ENCODE peak calls at places on chromosomes 12 and 14, in nine cellular contexts. J is stomach; Y is dorsolateral prefrontal cortex; T is pancreas; I is progenitor cell of endocrine pancreas; V is CD4-positive, alpha-beta T cell; U is type B pancreatic cell; K is heart right ventricle; X is lung. E is an unnamed sample.

GRCh38 chr14:54105406-54105805 is 148.8 kb upstream of the BMP4 start:
- DNase-seq in T (no peak), V (no peak), K (no peak), I (no peak), Y (no peak), X (no peak), J (no peak), U (no peak), E (no peak)

GRCh38 chr12:122523846-122524718 is 2.7 kb downstream of the RSRC2 start:
- DNase-seq in Y (no peak), I (no peak), V (no peak), X (no peak), K (no peak), J (no peak), U (no peak), T (no peak), E (peak)

GRCh38 chr12:38614171-38614570 is 291.2 kb downstream of the CPNE8 start:
- DNase-seq in U (no peak), V (no peak), I (no peak), T (no peak), J (no peak), X (no peak), K (no peak), Y (no peak), E (no peak)

GRCh38 chr12:9727813-9728212 is 5.1 kb downstream of the CLECL1 start:
- DNase-seq in Y (no peak), V (no peak), J (no peak), U (no peak), X (no peak), K (no peak), I (no peak), T (no peak), E (no peak)

GRCh38 chr14:68341765-68342212 is 451.1 kb downstream of the ZFP36L1 start:
- DNase-seq in K (no peak), I (no peak), U (no peak), Y (no peak), J (no peak), X (no peak), V (no peak), T (no peak), E (no peak)

GRCh38 chr14:42884100-42884499 is 1277.4 kb downstream of the LRFN5 start:
- DNase-seq in T (no peak), X (no peak), U (no peak), Y (no peak), I (no peak), J (no peak), V (no peak), K (no peak), E (no peak)

GRCh38 chr14:33279865-33280264 is 341.2 kb downstream of the NPAS3 start:
- DNase-seq in T (no peak), J (no peak), X (no peak), I (no peak), K (no peak), U (no peak), V (no peak), Y (no peak), E (no peak)

GRCh38 chr12:22658214-22658613 is 33.2 kb downstream of the ETNK1 start:
- DNase-seq in V (no peak), X (no peak), J (no peak), U (no peak), I (no peak), T (no peak), K (no peak), Y (no peak), E (no peak)

GRCh38 chr14:103656758-103657133 is 27.7 kb downstream of the KLC1 start:
- DNase-seq in I (no peak), V (no peak), T (no peak), Y (no peak), X (no peak), K (no peak), U (no peak), J (no peak), E (no peak)

GRCh38 chr14:105165761-105166485 is 2.7 kb downstream of the JAG2 start:
- DNase-seq in X (no peak), J (no peak), T (peak), I (no peak), Y (no peak), U (no peak), K (no peak), V (no peak), E (no peak)

GRCh38 chr12:94743174-94743573 is 92.8 kb upstream of the TMCC3 start:
- DNase-seq in V (no peak), T (no peak), I (no peak), X (no peak), K (no peak), Y (no peak), J (no peak), U (no peak), E (no peak)

GRCh38 chr14:103315368-103315911 is 18.6 kb upstream of the EIF5 start:
- DNase-seq in I (no peak), K (no peak), T (no peak), J (no peak), X (peak), V (no peak), Y (no peak), U (no peak), E (no peak)

GRCh38 chr12:2054091-2055018 is 1.6 kb downstream of the CACNA1C start:
- DNase-seq in X (no peak), K (no peak), T (no peak), V (no peak), J (no peak), Y (no peak), U (no peak), I (no peak), E (no peak)

GRCh38 chr14:32209471-32209870 is 6.4 kb upstream of the RNU6-8 start:
- DNase-seq in I (no peak), X (no peak), T (no peak), U (no peak), J (no peak), K (no peak), Y (no peak), V (no peak), E (no peak)

GRCh38 chr12:64566882-64567517 is 43.3 kb upstream of the RASSF3 start:
- DNase-seq in V (no peak), Y (no peak), U (no peak), J (no peak), T (no peak), X (no peak), K (no peak), I (no peak), E (no peak)

GRCh38 chr12:50568338-50569155 is 63.8 kb downstream of the DIP2B start:
- DNase-seq in I (no peak), Y (no peak), K (no peak), T (no peak), V (no peak), X (no peak), J (no peak), U (no peak), E (no peak)

GRCh38 chr12:88266851-88267360 is 124.8 kb downstream of the TMTC3 start:
- DNase-seq in X (no peak), K (no peak), V (no peak), U (no peak), I (no peak), Y (no peak), J (no peak), T (no peak), E (peak)

GRCh38 chr12:38370311-38370710 is 53.7 kb downstream of the ALG10B start:
- DNase-seq in U (no peak), T (no peak), K (no peak), Y (no peak), J (no peak), X (no peak), I (no peak), V (no peak), E (no peak)

GRCh38 chr12:16756833-16757552 is 151.0 kb upstream of the LMO3 start:
- DNase-seq in I (no peak), T (no peak), J (no peak), U (no peak), Y (no peak), X (no peak), K (no peak), V (no peak), E (no peak)

GRCh38 chr12:56029666-56030293 is 8.9 kb downstream of the IKZF4 start:
- DNase-seq in Y (no peak), I (peak), J (peak), U (no peak), K (no peak), X (peak), T (no peak), V (no peak), E (no peak)

GRCh38 chr14:31947076-31947475 is 130.0 kb upstream of the ARHGAP5 start:
- DNase-seq in I (no peak), V (no peak), U (no peak), T (no peak), J (no peak), X (no peak), Y (no peak), K (no peak), E (no peak)

GRCh38 chr14:32384464-32384863 is 55.4 kb downstream of the AKAP6 start:
- DNase-seq in I (no peak), K (no peak), Y (no peak), U (no peak), T (no peak), V (no peak), X (no peak), J (no peak), E (no peak)

GRCh38 chr14:101997429-101998336 is 33.3 kb downstream of the DYNC1H1 start:
- DNase-seq in X (no peak), K (no peak), T (no peak), I (no peak), V (no peak), Y (no peak), J (no peak), U (no peak), E (no peak)

GRCh38 chr14:77104393-77104792 is 6.3 kb downstream of the CIPC start:
- DNase-seq in K (no peak), J (no peak), X (no peak), T (no peak), V (no peak), I (no peak), Y (no peak), U (no peak), E (no peak)

GRCh38 chr14:56295743-56296142 is 177.5 kb downstream of the PELI2 start:
- DNase-seq in J (no peak), V (no peak), K (no peak), Y (no peak), T (no peak), X (no peak), I (no peak), U (no peak), E (no peak)

GRCh38 chr14:56290195-56290594 is 172.0 kb downstream of the PELI2 start:
- DNase-seq in I (no peak), V (no peak), X (no peak), T (no peak), Y (no peak), U (no peak), K (no peak), J (no peak), E (no peak)

GRCh38 chr14:56293506-56293905 is 175.3 kb downstream of the PELI2 start:
- DNase-seq in X (no peak), Y (no peak), I (no peak), K (no peak), V (no peak), U (no peak), J (no peak), T (no peak), E (no peak)

GRCh38 chr14:56297449-56297848 is 179.2 kb downstream of the PELI2 start:
- DNase-seq in J (no peak), V (no peak), Y (no peak), U (no peak), T (no peak), K (no peak), I (no peak), X (no peak), E (no peak)

DNA sequence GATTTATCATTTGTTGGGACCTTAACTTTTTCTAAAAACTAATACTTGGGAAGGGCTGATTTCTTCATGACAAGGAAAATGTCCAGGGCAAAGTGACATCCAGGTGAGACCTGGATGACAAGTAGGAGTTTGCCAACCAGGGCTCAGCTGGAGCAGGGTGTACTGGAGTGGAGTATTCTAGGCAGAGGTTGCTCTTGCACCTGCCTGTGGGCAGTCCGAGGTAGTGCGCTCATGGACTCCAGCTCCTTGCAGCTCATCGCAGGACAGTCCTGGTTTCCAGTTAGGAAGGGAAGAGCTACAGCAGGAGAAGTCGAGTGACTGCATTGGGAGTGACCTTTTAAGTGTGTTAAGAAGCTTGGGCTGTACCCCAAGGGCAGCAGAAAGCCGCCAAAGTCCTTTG is 175.9 kb downstream of the PELI2 start:
- DNase-seq in K (no peak), V (no peak), X (no peak), T (peak), J (no peak), I (no peak), U (no peak), Y (no peak), E (no peak)
- TF ChIP-seq CTCF in K (no peak), V (no peak), X (no peak), T (no peak), J (no peak), I (no peak), U (peak), Y (no peak), E (peak)

GRCh38 chr12:71070416-71071155 is 87.2 kb downstream of the TSPAN8 start:
- DNase-seq in X (no peak), U (no peak), T (no peak), I (no peak), K (no peak), Y (no peak), J (no peak), V (no peak), E (no peak)
- TF ChIP-seq CTCF in X (no peak), U (no peak), T (no peak), I (no peak), K (no peak), Y (no peak), J (no peak), V (no peak), E (no peak)

GRCh38 chr12:76085159-76085868 is 829 bp upstream of the NAP1L1 start:
- DNase-seq in U (no peak), X (no peak), I (no peak), Y (no peak), V (peak), J (no peak), K (no peak), T (no peak), E (no peak)
- TF ChIP-seq CTCF in U (no peak), X (no peak), I (no peak), Y (peak), V (peak), J (no peak), K (peak), T (no peak), E (peak)

DNA sequence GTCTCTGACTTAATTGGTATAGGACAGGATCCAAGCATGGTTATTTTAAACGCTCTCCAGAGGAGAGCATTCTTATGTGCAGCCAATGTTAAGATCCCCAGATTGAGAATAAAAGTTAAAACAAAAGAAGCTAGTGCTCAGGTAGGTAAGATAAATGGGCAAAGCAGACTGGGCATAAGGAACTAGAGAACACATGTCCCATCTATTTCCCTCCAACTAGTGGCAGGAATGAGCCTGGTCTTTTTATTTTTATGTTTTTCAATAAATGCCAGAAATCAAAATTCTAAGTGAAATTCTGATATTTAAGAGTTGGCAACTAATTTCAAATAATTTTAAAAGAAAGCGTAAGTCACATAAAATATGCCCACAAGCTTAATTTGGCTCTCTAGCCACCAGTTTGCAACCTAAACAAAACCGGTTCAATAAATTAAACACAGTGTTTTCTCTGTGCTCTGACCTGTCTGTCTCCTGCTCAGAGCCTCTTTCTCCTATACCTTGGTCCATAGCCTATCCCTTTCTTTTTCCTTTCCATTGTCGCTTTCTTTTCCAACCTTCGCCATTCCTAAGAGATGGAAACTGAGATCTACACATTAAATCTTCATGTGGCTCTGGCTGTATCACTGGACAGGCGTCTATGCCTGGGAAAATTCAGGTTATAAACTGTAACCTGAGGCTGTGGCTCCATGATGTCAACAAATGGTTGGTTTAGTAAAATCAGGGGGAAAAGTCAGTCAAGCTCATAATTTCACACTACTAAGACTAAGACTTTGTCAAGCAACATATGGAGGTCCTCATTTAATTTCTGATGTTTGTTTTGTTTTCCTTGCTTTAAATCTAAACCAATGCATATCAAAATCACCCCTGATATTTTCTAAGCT is 5.5 kb downstream of the SLC38A1 start:
- DNase-seq in X (no peak), Y (no peak), U (no peak), K (no peak), I (no peak), J (no peak), T (no peak), V (no peak), E (no peak)
- TF ChIP-seq CTCF in X (no peak), Y (no peak), U (peak), K (peak), I (peak), J (no peak), T (no peak), V (no peak), E (no peak)

GRCh38 chr12:124663771-124664366 is 96.5 kb upstream of the NCOR2 start:
- DNase-seq in T (no peak), K (no peak), X (no peak), J (no peak), V (no peak), U (no peak), Y (peak), I (no peak), E (no peak)

GRCh38 chr12:124660846-124661245 is 93.4 kb upstream of the NCOR2 start:
- DNase-seq in V (no peak), Y (no peak), J (no peak), K (no peak), X (no peak), U (no peak), I (no peak), T (no peak), E (no peak)

GRCh38 chr12:124663206-124663605 is 95.8 kb upstream of the NCOR2 start:
- DNase-seq in J (no peak), T (no peak), V (no peak), I (no peak), Y (no peak), X (no peak), K (no peak), U (no peak), E (no peak)

GRCh38 chr12:124659003-124659402 is 91.6 kb upstream of the NCOR2 start:
- DNase-seq in T (no peak), Y (no peak), I (no peak), U (no peak), J (no peak), X (no peak), K (no peak), V (no peak), E (no peak)

GRCh38 chr12:124661382-124661781 is 94.0 kb upstream of the NCOR2 start:
- DNase-seq in X (no peak), K (no peak), V (no peak), T (no peak), J (no peak), U (no peak), Y (no peak), I (no peak), E (no peak)
- TF ChIP-seq CTCF in X (no peak), K (peak), V (no peak), T (no peak), J (no peak), U (peak), Y (peak), I (no peak), E (no peak)

GRCh38 chr12:69783365-69783764 is 41.7 kb upstream of the MYRFL start:
- DNase-seq in U (no peak), T (no peak), I (no peak), Y (no peak), V (no peak), J (no peak), X (no peak), K (no peak), E (no peak)

GRCh38 chr12:69779928-69780327 is 41.3 kb downstream of the RAB3IP start:
- DNase-seq in Y (no peak), V (no peak), I (no peak), X (no peak), T (no peak), K (no peak), J (no peak), U (no peak), E (no peak)
- TF ChIP-seq CTCF in Y (no peak), V (no peak), I (peak), X (no peak), T (no peak), K (peak), J (no peak), U (peak), E (peak)

GRCh38 chr12:40338071-40338470 is 113.3 kb downstream of the LRRK2 start:
- DNase-seq in T (no peak), I (no peak), J (no peak), U (no peak), Y (no peak), V (no peak), K (no peak), X (no peak), E (no peak)

GRCh38 chr12:40342010-40342409 is 117.2 kb downstream of the LRRK2 start:
- DNase-seq in T (no peak), U (no peak), I (no peak), X (no peak), V (no peak), J (no peak), K (no peak), Y (no peak), E (no peak)

GRCh38 chr12:40331886-40332285 is 107.1 kb downstream of the LRRK2 start:
- DNase-seq in V (no peak), T (no peak), K (no peak), Y (no peak), U (no peak), X (no peak), J (no peak), I (no peak), E (no peak)

GRCh38 chr12:40336573-40337199 is 111.9 kb downstream of the LRRK2 start:
- DNase-seq in T (no peak), I (no peak), K (no peak), X (no peak), J (no peak), U (no peak), Y (no peak), V (no peak), E (no peak)
- TF ChIP-seq CTCF in T (peak), I (peak), K (peak), X (no peak), J (no peak), U (peak), Y (no peak), V (no peak), E (peak)

GRCh38 chr12:112555621-112556233 is 137.0 kb downstream of the PTPN11 start:
- DNase-seq in X (no peak), I (no peak), Y (no peak), U (no peak), J (no peak), T (no peak), V (no peak), K (no peak), E (no peak)
- TF ChIP-seq CTCF in X (no peak), I (peak), Y (no peak), U (peak), J (no peak), T (no peak), V (no peak), K (no peak), E (peak)

GRCh38 chr12:21542412-21542811 is 16.3 kb downstream of the SPX start:
- DNase-seq in T (no peak), Y (no peak), U (no peak), I (no peak), V (no peak), K (no peak), X (no peak), J (no peak), E (no peak)
- TF ChIP-seq CTCF in T (no peak), Y (no peak), U (no peak), I (no peak), V (no peak), K (no peak), X (no peak), J (no peak), E (no peak)